ENCODE peak calls at places on chromosomes 2 and 18, in seven cellular contexts. G is frontal cortex; I is H54; W is progenitor cell of endocrine pancreas; C is CD8-positive, alpha-beta memory T cell; L is stimulated activated CD4-positive, alpha-beta T cell treated with anti-CD3 and anti-CD28 coated beads, Interleukin-12 subunit alpha, Interleukin-12 subunit beta, amount 100 ng/mL, for 4 hours; K is CD4-positive, alpha-beta memory T cell. Y is an unnamed sample.

GRCh38 chr2:63300835-63301234 is 250.2 kb downstream of the OTX1 start:
- DNase-seq in K (no peak), W (no peak), C (no peak), L (no peak), I (no peak), G (no peak), Y (no peak)

GRCh38 chr2:158034198-158034831 is 67.4 kb upstream of the UPP2 start:
- DNase-seq in I (peak; percentile 30), W (peak; percentile 27), K (peak; percentile 10), L (no peak), G (no peak), C (no peak), Y (peak; percentile 73)

GRCh38 chr18:57657566-57657965 is 35.9 kb upstream of the NARS1 start:
- DNase-seq in W (no peak), G (no peak), C (no peak), L (no peak), I (no peak), K (no peak), Y (no peak)

GRCh38 chr2:177235855-177236437 is 23.4 kb downstream of the HNRNPA3 start:
- DNase-seq in K (no peak), L (no peak), G (no peak), C (no peak), W (no peak), I (no peak), Y (no peak)

GRCh38 chr2:49972699-49973098 is 818.4 kb upstream of the FSHR start:
- DNase-seq in K (no peak), W (no peak), I (no peak), L (no peak), C (no peak), G (no peak), Y (no peak)

GRCh38 chr2:163664610-163665009 is 71.2 kb downstream of the FIGN start:
- DNase-seq in W (no peak), G (no peak), K (no peak), I (no peak), C (no peak), L (no peak), Y (no peak)

GRCh38 chr2:175684466-175684865 is 317.6 kb downstream of the LNPK start:
- DNase-seq in I (no peak), G (no peak), L (no peak), K (no peak), W (no peak), C (no peak), Y (no peak)

GRCh38 chr2:68107475-68107874 is 44.7 kb upstream of the C1D start:
- DNase-seq in I (no peak), K (no peak), G (no peak), L (no peak), C (no peak), W (no peak), Y (no peak)

GRCh38 chr2:207768168-207768890 is 1.4 kb downstream of the FZD5 start:
- DNase-seq in L (peak; percentile 13), W (peak; percentile 36), I (peak; percentile 19), C (peak; percentile 55), G (peak; percentile 47), K (peak; percentile 39), Y (peak; percentile 51)

GRCh38 chr2:237888389-237888788 is 29.0 kb downstream of the RAMP1 start:
- DNase-seq in L (no peak), K (no peak), W (no peak), C (no peak), I (no peak), G (no peak), Y (no peak)

GRCh38 chr2:227058888-227059399 is 105.1 kb downstream of the COL4A4 start:
- DNase-seq in C (no peak), I (no peak), G (no peak), W (no peak), K (no peak), L (no peak), Y (no peak)

GRCh38 chr2:167842047-167842446 is 405.3 kb downstream of the STK39 start:
- DNase-seq in L (no peak), C (no peak), I (no peak), W (no peak), G (no peak), K (no peak), Y (no peak)

GRCh38 chr2:74385396-74385795 is 5.3 kb upstream of the DCTN1 start:
- DNase-seq in C (no peak), W (no peak), K (no peak), L (no peak), I (no peak), G (no peak), Y (no peak)

GRCh38 chr2:231710751-231711676 is 2.7 kb downstream of the PTMA start:
- DNase-seq in C (no peak), W (no peak), K (peak; percentile 27), I (no peak), G (no peak), L (no peak), Y (peak; percentile 50)

GRCh38 chr2:102809291-102810189 is 47.7 kb downstream of the TMEM182 start:
- DNase-seq in K (no peak), I (no peak), L (no peak), W (no peak), C (no peak), G (no peak), Y (no peak)

GRCh38 chr2:98377569-98377968 is 31.3 kb downstream of the CNGA3 start:
- DNase-seq in W (no peak), G (no peak), I (no peak), K (no peak), C (no peak), L (no peak), Y (no peak)

GRCh38 chr2:124046332-124046731 is 21.2 kb downstream of the CNTNAP5 start:
- DNase-seq in L (no peak), W (no peak), K (no peak), G (no peak), I (no peak), C (no peak), Y (no peak)

GRCh38 chr2:85790499-85790898 is 36.7 kb downstream of the ATOH8 start:
- DNase-seq in L (no peak), K (no peak), I (no peak), G (no peak), C (no peak), W (no peak), Y (no peak)

GRCh38 chr2:159200498-159200897 is 86.0 kb downstream of the WDSUB1 start:
- DNase-seq in W (no peak), L (no peak), C (no peak), G (no peak), K (no peak), I (no peak), Y (no peak)

GRCh38 chr2:225270861-225271260 is 128.6 kb upstream of the NYAP2 start:
- DNase-seq in C (peak; percentile 49), G (no peak), I (peak; percentile 13), L (no peak), W (no peak), K (peak; percentile 14), Y (no peak)

GRCh38 chr2:62467475-62468321 is 38.3 kb downstream of the TMEM17 start:
- DNase-seq in W (no peak), I (no peak), G (no peak), K (no peak), C (no peak), L (no peak), Y (no peak)

GRCh38 chr2:54763636-54764291 is 40.3 kb downstream of the EML6 start:
- DNase-seq in L (no peak), K (no peak), W (no peak), I (no peak), G (no peak), C (no peak), Y (peak; percentile 21)

GRCh38 chr2:80852808-80853139 is 548.2 kb upstream of the LRRTM1 start:
- DNase-seq in C (no peak), W (no peak), L (no peak), I (no peak), G (no peak), K (no peak), Y (peak; percentile 27)

GRCh38 chr18:9898792-9899549 is 13.2 kb downstream of the TXNDC2 start:
- DNase-seq in L (no peak), C (no peak), K (no peak), G (no peak), I (no peak), W (no peak), Y (no peak)

GRCh38 chr2:142721015-142721414 is 156.4 kb upstream of the KYNU start:
- DNase-seq in I (no peak), W (no peak), G (no peak), C (no peak), L (no peak), K (no peak), Y (no peak)

GRCh38 chr2:48059975-48060374 is 153.7 kb upstream of the FBXO11 start:
- DNase-seq in L (no peak), G (no peak), I (no peak), C (no peak), W (no peak), K (no peak), Y (no peak)